ENCODE peak calls at places on chromosome 2, in nine cellular contexts. D, P, V, Y, K, E, Q, M and A are unnamed samples.

GRCh38 chr2:231923951-231924888 is 2.0 kb downstream of the NPPC start:
- DNase-seq in E (no peak), D (no peak), K (peak), Q (no peak), P (no peak), Y (no peak), V (no peak), M (no peak), A (no peak)

GRCh38 chr2:127080226-127080940 is 26.6 kb downstream of the BIN1 start:
- DNase-seq in Y (peak), M (peak), E (no peak), D (no peak), V (no peak), P (peak), K (no peak), Q (peak), A (no peak)

GRCh38 chr2:182694189-182694588 is 21.9 kb upstream of the DNAJC10 start:
- DNase-seq in M (no peak), K (no peak), P (no peak), V (no peak), Q (no peak), E (no peak), Y (no peak), D (no peak), A (no peak)

GRCh38 chr2:210252699-210253606 is 27.7 kb upstream of the ACADL start:
- DNase-seq in D (no peak), K (no peak), E (no peak), V (no peak), M (no peak), Y (no peak), P (no peak), Q (no peak), A (no peak)

GRCh38 chr2:239042551-239043320 is 194.9 kb downstream of the TWIST2 start:
- DNase-seq in M (no peak), K (no peak), Q (no peak), D (no peak), P (no peak), E (no peak), Y (no peak), V (no peak), A (no peak)

GRCh38 chr2:119216994-119217393 is 6.6 kb upstream of the STEAP3 start:
- DNase-seq in Y (no peak), P (no peak), K (no peak), D (no peak), V (no peak), Q (no peak), M (no peak), E (no peak), A (no peak)

GRCh38 chr2:162174778-162175177 is 22.7 kb upstream of the GCG start:
- DNase-seq in K (no peak), P (no peak), E (no peak), V (peak), D (no peak), Q (no peak), Y (no peak), M (no peak), A (no peak)

GRCh38 chr2:1593371-1594205 is 150.7 kb downstream of the PXDN start:
- DNase-seq in P (peak), D (no peak), V (peak), E (peak), Q (no peak), Y (no peak), K (peak), M (no peak), A (peak)

GRCh38 chr2:57677296-57677695 is 369.3 kb upstream of the VRK2 start:
- DNase-seq in K (no peak), Y (no peak), D (no peak), E (no peak), Q (no peak), P (no peak), V (no peak), M (no peak), A (no peak)

GRCh38 chr2:38301340-38301968 is 75.6 kb downstream of the ATL2 start:
- DNase-seq in P (no peak), E (no peak), D (no peak), K (no peak), V (no peak), M (no peak), Y (no peak), Q (no peak), A (no peak)

GRCh38 chr2:41728757-41729338 is 319.0 kb upstream of the PKDCC start:
- DNase-seq in Q (no peak), M (no peak), E (no peak), Y (no peak), D (no peak), K (no peak), P (no peak), V (no peak), A (peak)

GRCh38 chr2:29114514-29114840 is 738 bp upstream of the CLIP4 start:
- DNase-seq in Y (no peak), Q (no peak), M (no peak), K (no peak), P (peak), D (no peak), V (no peak), E (no peak), A (no peak)

GRCh38 chr2:11187083-11187619 is 31.9 kb downstream of the SLC66A3 start:
- DNase-seq in M (no peak), Q (no peak), P (no peak), K (no peak), E (peak), D (no peak), Y (no peak), V (peak), A (no peak)

GRCh38 chr2:44320832-44321231 is 40.5 kb downstream of the PREPL start:
- DNase-seq in P (no peak), D (no peak), Q (no peak), K (no peak), E (no peak), V (no peak), Y (no peak), M (no peak), A (no peak)